ENCODE peak calls at places on chromosomes 11 and 22, in four cellular contexts. U, S, B and W are unnamed samples.

GRCh38 chr11:117194267-117194666 is 4.9 kb upstream of the TAGLN start:
- DNase-seq in U (no peak), S (no peak), B (no peak), W (no peak)

GRCh38 chr11:81987829-81988472 is 745.7 kb downstream of the FAM181B start:
- DNase-seq in U (no peak), S (peak), B (no peak), W (no peak)

GRCh38 chr11:86676533-86677154 is 4.2 kb upstream of the ME3 start:
- DNase-seq in U (no peak), S (no peak), B (no peak), W (peak)

GRCh38 chr11:79179087-79179486 is 261.7 kb downstream of the TENM4 start:
- DNase-seq in U (no peak), S (no peak), B (no peak), W (no peak)

GRCh38 chr11:47220401-47220821 is 5.6 kb downstream of the DDB2 start:
- DNase-seq in U (no peak), S (no peak), B (no peak), W (no peak)

GRCh38 chr22:45893516-45893915 is 83.4 kb downstream of the WNT7B start:
- DNase-seq in U (no peak), S (no peak), B (no peak), W (no peak)

GRCh38 chr11:23755076-23755475 is 741.8 kb upstream of the LUZP2 start:
- DNase-seq in U (no peak), S (no peak), B (no peak), W (no peak)

GRCh38 chr11:17366491-17366890 is 14.9 kb downstream of the NCR3LG1 start:
- DNase-seq in U (no peak), S (no peak), B (no peak), W (no peak)

GRCh38 chr22:26800858-26801257 is 143.5 kb downstream of the MIAT start:
- DNase-seq in U (no peak), S (no peak), B (no peak), W (no peak)

GRCh38 chr11:1749020-1749758 is 1.2 kb downstream of the IFITM10 start:
- DNase-seq in U (peak), S (peak), B (no peak), W (no peak)

GRCh38 chr11:127000291-127000968 is at the start of gene KIRREL3:
- DNase-seq in U (no peak), S (peak), B (no peak), W (no peak)

GRCh38 chr11:3914807-3915206 is 59.3 kb downstream of the STIM1 start:
- DNase-seq in U (no peak), S (no peak), B (peak), W (peak)

GRCh38 chr22:38849816-38850215 is 6.0 kb upstream of the NPTXR start:
- DNase-seq in U (no peak), S (no peak), B (no peak), W (no peak)

GRCh38 chr11:128901655-128902514 is 10.7 kb downstream of the KCNJ5 start:
- DNase-seq in U (no peak), S (no peak), B (no peak), W (no peak)

GRCh38 chr22:20522134-20522827 is 14.9 kb downstream of the MED15 start:
- DNase-seq in U (no peak), S (no peak), B (no peak), W (no peak)

GRCh38 chr22:18028817-18029527 is 4.6 kb upstream of the MICAL3 start:
- DNase-seq in U (peak), S (no peak), B (no peak), W (no peak)

GRCh38 chr22:28544431-28544868 is 135.2 kb downstream of the TTC28 start:
- DNase-seq in U (no peak), S (no peak), B (no peak), W (no peak)

GRCh38 chr11:47179655-47179991 is 2.9 kb upstream of the ARFGAP2 start:
- DNase-seq in U (no peak), S (no peak), B (peak), W (peak)

GRCh38 chr11:104668797-104669463 is 229.3 kb downstream of the CASP12 start:
- DNase-seq in U (no peak), S (no peak), B (peak), W (peak)

GRCh38 chr11:65444314-65445051 is 21.9 kb downstream of the NEAT1 start:
- DNase-seq in U (no peak), S (no peak), B (no peak), W (no peak)

GRCh38 chr11:118984825-118985224 is 13.1 kb upstream of the CENATAC start:
- DNase-seq in U (no peak), S (no peak), B (no peak), W (no peak)

GRCh38 chr22:20131856-20132685 is 467 bp downstream of the ZDHHC8 start:
- DNase-seq in U (peak), S (peak), B (peak), W (no peak)